ENCODE peak calls at places on chromosomes 11 and 22, in four cellular contexts. C, L, E and Q are unnamed samples.
A peak's percentile ranks its signal among the peaks of the same experiment; 100 is the strongest.

GRCh38 chr11:111846063-111846462 is 25.3 kb downstream of the ALG9 start:
- DNase-seq in C (peak; percentile 83), L (peak; percentile 27), E (no peak), Q (peak; percentile 61)

GRCh38 chr11:114764563-114764962 is 86.2 kb downstream of the NXPE2 start:
- DNase-seq in C (no peak), L (no peak), E (no peak), Q (no peak)

GRCh38 chr11:69808708-69809107 is 10.5 kb downstream of the FGF3 start:
- DNase-seq in C (peak; percentile 67), L (peak; percentile 34), E (no peak), Q (peak; percentile 23)

GRCh38 chr22:35971418-35972119 is 57.1 kb downstream of the RBFOX2 start:
- DNase-seq in C (peak; percentile 66), L (peak; percentile 98), E (no peak), Q (peak; percentile 92)

GRCh38 chr22:50695421-50696250 is 23.0 kb downstream of the SHANK3 start:
- DNase-seq in C (no peak), L (no peak), E (peak; percentile 36), Q (no peak)

GRCh38 chr11:32434387-32435151 is 770 bp downstream of the WT1 start:
- DNase-seq in C (no peak), L (peak; percentile 21), E (no peak), Q (no peak)

GRCh38 chr22:17562906-17563870 is at the start of gene SLC25A18:
- DNase-seq in C (peak; percentile 92), L (no peak), E (no peak), Q (no peak)

GRCh38 chr22:23067023-23067650 is 3.2 kb upstream of the GNAZ start:
- DNase-seq in C (no peak), L (no peak), E (peak; percentile 40), Q (no peak)

GRCh38 chr11:27282806-27283205 is 80.2 kb downstream of the CCDC34 start:
- DNase-seq in C (peak; percentile 58), L (peak; percentile 6), E (no peak), Q (peak; percentile 73)

DNA sequence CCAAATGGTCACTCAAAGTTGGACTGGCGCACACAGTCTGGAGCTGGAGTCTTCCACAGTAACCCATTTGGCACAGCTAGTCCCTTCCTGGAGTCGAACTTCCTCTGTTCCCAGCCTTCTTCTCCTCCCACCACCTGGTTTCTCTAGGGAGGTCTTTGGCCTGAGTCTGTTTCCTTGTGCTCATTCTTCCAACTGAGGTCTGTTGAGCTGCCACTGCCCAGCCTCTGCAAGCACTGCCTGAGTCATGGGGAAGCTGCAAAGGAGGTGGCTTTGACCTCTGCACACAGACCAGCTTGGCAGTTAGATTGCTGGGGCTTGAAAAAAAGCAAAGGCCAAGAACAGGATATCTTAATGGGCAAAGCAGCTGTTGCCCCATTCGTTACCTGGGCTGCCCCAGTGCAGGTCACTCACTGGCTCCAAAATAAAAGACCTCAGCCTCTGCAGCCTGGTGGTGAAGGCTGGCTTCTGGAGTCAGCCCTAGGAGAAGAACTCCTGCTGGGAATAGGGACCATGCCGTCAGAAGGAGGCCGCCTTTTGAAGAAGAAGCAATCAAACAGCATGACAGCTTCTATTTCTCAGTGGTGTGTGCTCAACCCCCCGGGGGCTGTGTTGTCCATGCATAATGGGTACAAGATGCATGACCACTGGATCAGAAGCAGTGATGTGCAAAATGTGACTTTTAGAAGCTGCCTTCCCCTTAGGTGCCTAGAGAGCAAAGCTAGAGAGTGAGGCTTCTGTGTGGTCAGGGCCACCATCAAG is 3.0 kb downstream of the ADAMTS15 start:
- DNase-seq in C (peak; percentile 40), L (peak; percentile 86), E (no peak), Q (peak; percentile 71)
- H3K4me3 ChIP-seq in C (peak overlapping the region; percentile 70), L (peak overlapping the region; percentile 93), E (peak overlapping the region; percentile 14), Q (peak overlapping the region; percentile 72)

GRCh38 chr11:133821776-133822175 is 23.5 kb downstream of the SPATA19 start:
- DNase-seq in C (peak; percentile 33), L (no peak), E (no peak), Q (no peak)
- TF ChIP-seq CTCF in C (peak; percentile 32), L (no peak), E (no peak), Q (peak; percentile 36)

DNA sequence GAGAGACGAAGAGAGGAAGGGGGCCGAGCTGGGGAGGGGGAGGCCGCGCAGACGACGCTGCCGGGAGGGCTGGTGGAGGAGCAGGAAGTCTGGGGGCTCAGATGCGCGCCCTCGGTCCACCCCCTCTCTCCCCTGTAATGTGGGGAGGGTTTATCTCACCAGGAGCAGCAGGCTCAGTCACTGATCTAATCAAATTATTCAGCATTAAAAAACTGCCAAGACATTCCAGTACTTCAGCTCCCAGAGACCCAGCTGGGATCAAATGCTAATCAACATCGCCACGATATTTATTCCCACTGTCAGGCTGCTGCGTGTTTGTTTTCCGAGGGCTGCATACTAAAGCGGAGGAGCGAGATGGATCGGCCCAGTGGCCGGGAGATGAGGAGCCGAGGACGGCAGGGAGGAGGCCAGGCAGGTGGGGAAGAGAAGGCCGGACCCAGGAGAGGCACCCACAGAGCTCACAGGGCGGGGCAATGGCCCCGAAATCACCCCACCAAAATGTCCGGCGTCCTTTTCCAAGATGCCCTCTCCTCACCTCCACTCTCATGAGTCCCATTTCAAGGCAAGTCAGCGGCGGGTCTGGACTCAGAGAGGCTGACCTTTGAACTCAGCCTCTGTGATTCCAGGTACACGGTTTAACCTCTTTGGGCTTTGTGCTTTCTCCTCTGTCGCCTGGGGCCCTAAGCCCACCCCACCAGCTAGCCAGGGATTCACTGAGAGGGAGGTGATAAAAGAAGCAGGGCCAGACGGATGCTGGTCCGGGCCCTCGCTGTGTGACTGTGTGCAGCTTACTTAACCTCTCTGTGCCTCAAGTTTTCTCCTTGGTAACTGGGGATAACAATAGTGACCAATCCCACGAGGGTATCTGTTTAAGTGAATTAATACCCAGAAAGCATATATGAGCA is 502.1 kb downstream of the MN1 start:
- DNase-seq in C (peak; percentile 26), L (no peak), E (no peak), Q (peak; percentile 26)
- H3K4me3 ChIP-seq in C (peak overlapping the region; percentile 54), L (peak overlapping the region; percentile 31), E (no peak overlapping the region), Q (peak overlapping the region; percentile 6)

DNA sequence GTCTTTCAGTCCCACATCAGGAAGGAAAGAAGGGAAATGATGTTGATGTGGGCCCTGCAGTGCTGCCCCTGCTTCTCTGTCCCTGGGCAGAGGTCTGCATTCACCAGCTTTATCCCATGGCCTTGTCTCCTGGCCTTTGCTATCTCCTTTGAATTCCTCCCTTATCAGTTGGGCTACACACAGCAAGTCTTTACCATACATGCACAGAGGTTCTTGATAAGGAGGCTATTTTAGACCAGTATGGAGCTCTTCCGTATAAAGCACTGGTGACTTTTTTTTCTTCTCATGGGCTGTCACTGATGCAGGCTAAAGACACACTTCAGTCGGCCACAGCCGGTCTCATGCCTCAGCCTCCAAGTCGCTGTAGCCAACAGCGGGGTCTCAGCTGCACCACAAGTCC is 20.2 kb downstream of the MYO18B start:
- DNase-seq in C (no peak), L (peak; percentile 39), E (no peak), Q (no peak)
- TF ChIP-seq CTCF in C (no peak), L (no peak), E (no peak), Q (no peak)

GRCh38 chr11:119905162-119905561 is 176.2 kb upstream of the NECTIN1 start:
- DNase-seq in C (no peak), L (no peak), E (no peak), Q (no peak)
- H3K4me3 ChIP-seq in C (no peak overlapping the region), L (no peak overlapping the region), E (no peak overlapping the region), Q (no peak overlapping the region)

GRCh38 chr22:26690654-26691376 is 33.4 kb downstream of the MIAT start:
- DNase-seq in C (no peak), L (no peak), E (no peak), Q (no peak)
- TF ChIP-seq CTCF in C (no peak), L (no peak), E (no peak), Q (no peak)

DNA sequence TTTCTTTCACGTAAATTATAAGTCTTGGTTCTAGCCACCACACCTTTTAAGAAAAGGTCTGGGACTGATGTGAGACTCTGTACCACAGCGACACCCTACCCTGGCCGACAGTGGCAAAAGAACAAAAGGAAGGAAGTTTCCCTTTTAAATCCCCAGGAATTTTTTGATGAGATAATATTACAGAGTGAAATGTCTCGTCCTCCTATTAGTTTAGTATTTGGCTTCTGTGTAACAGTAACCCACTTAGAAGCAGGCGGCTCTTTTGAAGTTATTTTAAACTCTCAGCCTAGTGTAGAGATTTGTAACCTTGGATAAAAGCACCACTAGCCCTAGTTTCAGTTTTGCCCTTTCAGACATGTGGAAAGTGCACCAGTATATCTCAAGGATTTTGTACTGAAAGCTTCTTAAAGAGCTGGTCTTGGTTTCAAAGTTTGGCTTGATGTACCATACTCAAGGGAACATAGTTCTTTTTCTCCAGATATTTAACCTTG is 84.1 kb downstream of the C22orf31 start:
- DNase-seq in C (peak; percentile 57), L (peak; percentile 47), E (no peak), Q (peak; percentile 72)
- H3K4me3 ChIP-seq in C (peak overlapping the region; percentile 31), L (peak overlapping the region; percentile 38), E (no peak overlapping the region), Q (peak overlapping the region; percentile 6)

DNA sequence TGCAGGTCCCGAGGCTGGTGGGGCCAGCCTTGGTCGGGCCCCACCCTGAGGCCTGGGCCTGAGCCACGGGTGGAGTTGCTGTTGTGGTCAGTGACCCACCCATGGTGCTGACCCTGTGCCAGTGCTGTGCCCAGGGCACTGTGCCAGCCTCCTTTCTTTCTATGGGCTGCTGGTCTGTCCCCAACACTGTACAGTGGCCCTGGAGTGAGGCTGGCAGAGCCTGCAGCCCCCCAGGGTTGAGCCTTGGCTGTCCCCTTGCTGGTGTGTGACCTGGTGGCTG is 1235.7 kb downstream of the BRD1 start:
- DNase-seq in C (no peak), L (no peak), E (no peak), Q (no peak)
- TF ChIP-seq CTCF in C (no peak), L (no peak), E (no peak), Q (no peak)

GRCh38 chr11:65214212-65214845 is 32.6 kb downstream of the CAPN1 start:
- DNase-seq in C (no peak), L (no peak), E (no peak), Q (no peak)
- H3K4me3 ChIP-seq in C (no peak overlapping the region), L (no peak overlapping the region), E (no peak overlapping the region), Q (no peak overlapping the region)

GRCh38 chr11:1854949-1855885 is 2.3 kb downstream of the LSP1 start:
- DNase-seq in C (no peak), L (no peak), E (no peak), Q (no peak)
- TF ChIP-seq CTCF in C (no peak), L (no peak), E (no peak), Q (no peak)